ENCODE peak calls at places on chromosome 22, in ten cellular contexts. One of them, this sample, is unnamed.

GRCh38 chr22:39205344-39206021 is 39.3 kb downstream of the PDGFB start:
- DNase-seq in pancreas: no peak
- DNase-seq in left ventricle myocardium inferior: no peak
- DNase-seq in lower lobe of right lung: peak; percentile 21
- DNase-seq in heart left ventricle: no peak
- DNase-seq in foreskin keratinocyte: peak; percentile 48
- DNase-seq in heart right ventricle: no peak
- DNase-seq in IMR-90: peak; percentile 78
- DNase-seq in tibial artery: peak; percentile 47
- DNase-seq in right lobe of liver: no peak
- DNase-seq in this sample: no peak

GRCh38 chr22:29512031-29512430 is 32.0 kb downstream of the NEFH start:
- DNase-seq in IMR-90: no peak
- DNase-seq in left ventricle myocardium inferior: no peak
- DNase-seq in foreskin keratinocyte: no peak
- DNase-seq in pancreas: no peak
- DNase-seq in lower lobe of right lung: no peak
- DNase-seq in right lobe of liver: no peak
- DNase-seq in heart right ventricle: no peak
- DNase-seq in heart left ventricle: no peak
- DNase-seq in tibial artery: no peak
- DNase-seq in this sample: no peak

GRCh38 chr22:39236321-39237275 is 8.2 kb downstream of the PDGFB start:
- DNase-seq in lower lobe of right lung: peak; percentile 51
- DNase-seq in heart left ventricle: peak; percentile 79
- DNase-seq in right lobe of liver: no peak
- DNase-seq in IMR-90: no peak
- DNase-seq in pancreas: no peak
- DNase-seq in left ventricle myocardium inferior: peak; percentile 69
- DNase-seq in heart right ventricle: peak; percentile 69
- DNase-seq in tibial artery: no peak
- DNase-seq in foreskin keratinocyte: no peak
- DNase-seq in this sample: no peak

GRCh38 chr22:41822289-41823057 is 10.4 kb upstream of the SREBF2 start:
- DNase-seq in tibial artery: no peak
- DNase-seq in lower lobe of right lung: no peak
- DNase-seq in heart left ventricle: no peak
- DNase-seq in foreskin keratinocyte: peak; percentile 69
- DNase-seq in pancreas: no peak
- DNase-seq in heart right ventricle: no peak
- DNase-seq in left ventricle myocardium inferior: no peak
- DNase-seq in IMR-90: peak; percentile 82
- DNase-seq in right lobe of liver: no peak
- DNase-seq in this sample: no peak

GRCh38 chr22:27212617-27213177 is 555.3 kb downstream of the MIAT start:
- DNase-seq in foreskin keratinocyte: peak; percentile 66
- DNase-seq in right lobe of liver: no peak
- DNase-seq in heart left ventricle: no peak
- DNase-seq in left ventricle myocardium inferior: peak; percentile 33
- DNase-seq in lower lobe of right lung: no peak
- DNase-seq in tibial artery: peak; percentile 95
- DNase-seq in pancreas: peak; percentile 85
- DNase-seq in heart right ventricle: peak; percentile 16
- DNase-seq in IMR-90: peak; percentile 98
- DNase-seq in this sample: no peak

GRCh38 chr22:46537946-46538815 is 761 bp upstream of the CELSR1 start:
- DNase-seq in pancreas: no peak
- DNase-seq in lower lobe of right lung: no peak
- DNase-seq in right lobe of liver: no peak
- DNase-seq in tibial artery: no peak
- DNase-seq in foreskin keratinocyte: peak; percentile 46
- DNase-seq in heart left ventricle: no peak
- DNase-seq in IMR-90: peak; percentile 27
- DNase-seq in left ventricle myocardium inferior: peak; percentile 18
- DNase-seq in heart right ventricle: no peak
- DNase-seq in this sample: no peak

GRCh38 chr22:47084226-47084625 is 321.8 kb downstream of the TBC1D22A start:
- DNase-seq in tibial artery: peak; percentile 47
- DNase-seq in heart left ventricle: no peak
- DNase-seq in foreskin keratinocyte: no peak
- DNase-seq in left ventricle myocardium inferior: no peak
- DNase-seq in lower lobe of right lung: no peak
- DNase-seq in pancreas: no peak
- DNase-seq in IMR-90: no peak
- DNase-seq in heart right ventricle: no peak
- DNase-seq in right lobe of liver: no peak
- DNase-seq in this sample: no peak

GRCh38 chr22:21041937-21042336 is 3.8 kb upstream of the LRRC74B start:
- DNase-seq in heart left ventricle: no peak
- DNase-seq in foreskin keratinocyte: no peak
- DNase-seq in right lobe of liver: no peak
- DNase-seq in lower lobe of right lung: peak; percentile 17
- DNase-seq in IMR-90: peak; percentile 76
- DNase-seq in left ventricle myocardium inferior: no peak
- DNase-seq in heart right ventricle: no peak
- DNase-seq in tibial artery: no peak
- DNase-seq in pancreas: no peak
- DNase-seq in this sample: no peak

GRCh38 chr22:46697811-46698515 is 40.1 kb downstream of the CERK start:
- DNase-seq in lower lobe of right lung: no peak
- DNase-seq in left ventricle myocardium inferior: no peak
- DNase-seq in heart left ventricle: no peak
- DNase-seq in foreskin keratinocyte: no peak
- DNase-seq in heart right ventricle: no peak
- DNase-seq in right lobe of liver: no peak
- DNase-seq in IMR-90: no peak
- DNase-seq in pancreas: no peak
- DNase-seq in tibial artery: no peak
- DNase-seq in this sample: no peak

GRCh38 chr22:40028098-40028425 is 33.3 kb downstream of the FAM83F start:
- DNase-seq in heart right ventricle: no peak
- DNase-seq in left ventricle myocardium inferior: no peak
- DNase-seq in foreskin keratinocyte: no peak
- DNase-seq in heart left ventricle: no peak
- DNase-seq in right lobe of liver: no peak
- DNase-seq in IMR-90: no peak
- DNase-seq in tibial artery: peak; percentile 42
- DNase-seq in pancreas: no peak
- DNase-seq in lower lobe of right lung: no peak
- DNase-seq in this sample: no peak

GRCh38 chr22:39664485-39665200 is 94.1 kb downstream of the CACNA1I start:
- DNase-seq in lower lobe of right lung: no peak
- DNase-seq in tibial artery: no peak
- DNase-seq in heart left ventricle: no peak
- DNase-seq in IMR-90: no peak
- DNase-seq in heart right ventricle: no peak
- DNase-seq in right lobe of liver: no peak
- DNase-seq in pancreas: peak; percentile 23
- DNase-seq in left ventricle myocardium inferior: no peak
- DNase-seq in foreskin keratinocyte: no peak
- DNase-seq in this sample: no peak

DNA sequence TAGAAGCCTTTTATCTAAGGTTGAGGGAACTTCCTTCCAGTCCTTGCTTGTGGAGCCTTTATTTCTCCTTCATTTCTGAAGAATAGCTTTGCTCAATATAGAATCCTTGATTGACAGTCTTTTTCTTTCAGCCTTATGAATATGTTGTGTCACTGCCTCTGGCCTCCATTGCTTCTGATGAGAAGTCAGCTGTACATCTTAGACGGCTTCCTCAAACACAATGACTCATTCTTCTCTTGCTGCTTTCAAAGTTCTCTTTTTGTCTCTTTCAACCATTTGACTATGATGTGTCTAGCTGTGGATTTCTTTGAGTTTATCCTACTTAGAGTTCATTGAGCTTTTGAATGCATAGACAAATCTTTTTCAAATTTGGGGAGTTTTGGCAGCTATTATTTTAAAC is 893.2 kb downstream of the BRD1 start:
- DNase-seq in pancreas: no peak
- DNase-seq in heart left ventricle: no peak
- DNase-seq in right lobe of liver: no peak
- DNase-seq in tibial artery: no peak
- DNase-seq in foreskin keratinocyte: no peak
- DNase-seq in IMR-90: no peak
- DNase-seq in heart right ventricle: no peak
- DNase-seq in left ventricle myocardium inferior: no peak
- DNase-seq in lower lobe of right lung: no peak
- DNase-seq in this sample: no peak
- H3K27me3 ChIP-seq in pancreas: no peaks in the 10 kb centered on the region
- H3K27me3 ChIP-seq in heart left ventricle: peaks cover 5% of the 10 kb centered on the region
- H3K27me3 ChIP-seq in right lobe of liver: peaks cover 7% of the 10 kb centered on the region
- H3K27me3 ChIP-seq in tibial artery: no peaks in the 10 kb centered on the region
- H3K27me3 ChIP-seq in foreskin keratinocyte: no peaks in the 10 kb centered on the region
- H3K27me3 ChIP-seq in IMR-90: no peaks in the 10 kb centered on the region
- H3K27me3 ChIP-seq in heart right ventricle: peaks cover 23% of the 10 kb centered on the region
- H3K27me3 ChIP-seq in left ventricle myocardium inferior: peaks cover 44% of the 10 kb centered on the region
- H3K27me3 ChIP-seq in lower lobe of right lung: peaks cover 6% of the 10 kb centered on the region
- H3K27me3 ChIP-seq in this sample: no peaks in the 10 kb centered on the region

GRCh38 chr22:45413368-45414211 is at the start of the genes RIBC2 and SMC1B:
- DNase-seq in IMR-90: peak; percentile 57
- DNase-seq in right lobe of liver: peak; percentile 71
- DNase-seq in tibial artery: peak; percentile 76
- DNase-seq in foreskin keratinocyte: peak; percentile 25
- DNase-seq in pancreas: peak; percentile 83
- DNase-seq in heart right ventricle: peak; percentile 74
- DNase-seq in lower lobe of right lung: peak; percentile 85
- DNase-seq in left ventricle myocardium inferior: peak; percentile 75
- DNase-seq in heart left ventricle: peak; percentile 86
- DNase-seq in this sample: no peak
- TF ChIP-seq CTCF in IMR-90: no peak
- TF ChIP-seq CTCF in right lobe of liver: no peak
- TF ChIP-seq CTCF in tibial artery: no peak
- TF ChIP-seq CTCF in foreskin keratinocyte: no peak
- TF ChIP-seq CTCF in pancreas: no peak
- TF ChIP-seq CTCF in heart right ventricle: no peak
- TF ChIP-seq CTCF in lower lobe of right lung: no peak
- TF ChIP-seq CTCF in left ventricle myocardium inferior: no peak
- TF ChIP-seq CTCF in heart left ventricle: no peak
- TF ChIP-seq CTCF in this sample: no peak

DNA sequence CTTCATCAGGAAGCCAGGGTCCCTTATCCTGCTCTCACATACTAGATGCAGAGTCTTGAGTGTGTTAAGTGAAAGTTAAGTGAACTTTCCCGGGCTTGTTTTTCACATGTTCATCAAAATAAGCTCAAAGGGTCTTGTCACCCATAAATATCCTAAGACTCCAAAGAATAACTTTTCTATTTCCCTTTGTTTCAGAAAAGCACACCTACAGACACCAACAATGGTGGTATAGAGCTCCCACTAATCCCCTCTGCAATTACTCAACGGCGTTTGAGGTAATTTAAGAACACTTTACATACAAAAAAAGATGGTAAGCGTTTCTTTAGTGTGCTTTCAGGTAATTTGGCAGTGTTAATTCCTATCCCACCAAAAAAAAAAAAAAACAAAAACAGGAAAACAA is 2.5 kb downstream of the PRR14L start:
- DNase-seq in heart right ventricle: no peak
- DNase-seq in IMR-90: no peak
- DNase-seq in lower lobe of right lung: no peak
- DNase-seq in heart left ventricle: no peak
- DNase-seq in left ventricle myocardium inferior: no peak
- DNase-seq in foreskin keratinocyte: no peak
- DNase-seq in pancreas: no peak
- DNase-seq in right lobe of liver: no peak
- DNase-seq in tibial artery: no peak
- DNase-seq in this sample: no peak
- H3K4me1 ChIP-seq in heart right ventricle: peaks cover 27% of the 10 kb centered on the region
- H3K4me1 ChIP-seq in IMR-90: peaks cover 2% of the 10 kb centered on the region
- H3K4me1 ChIP-seq in lower lobe of right lung: peaks cover 23% of the 10 kb centered on the region
- H3K4me1 ChIP-seq in heart left ventricle: no peaks in the 10 kb centered on the region
- H3K4me1 ChIP-seq in left ventricle myocardium inferior: peaks cover 41% of the 10 kb centered on the region
- H3K4me1 ChIP-seq in foreskin keratinocyte: peaks cover 15% of the 10 kb centered on the region
- H3K4me1 ChIP-seq in pancreas: peaks cover 17% of the 10 kb centered on the region
- H3K4me1 ChIP-seq in right lobe of liver: peaks cover 21% of the 10 kb centered on the region
- H3K4me1 ChIP-seq in tibial artery: no peaks in the 10 kb centered on the region
- H3K4me1 ChIP-seq in this sample: peaks cover 33% of the 10 kb centered on the region

GRCh38 chr22:22616636-22617035 is 27.8 kb upstream of the GGTLC2 start:
- DNase-seq in lower lobe of right lung: no peak
- DNase-seq in foreskin keratinocyte: peak; percentile 35
- DNase-seq in pancreas: no peak
- DNase-seq in left ventricle myocardium inferior: no peak
- DNase-seq in right lobe of liver: no peak
- DNase-seq in tibial artery: no peak
- DNase-seq in heart left ventricle: no peak
- DNase-seq in IMR-90: no peak
- DNase-seq in heart right ventricle: no peak
- DNase-seq in this sample: no peak

GRCh38 chr22:22618923-22619322 is 25.5 kb upstream of the GGTLC2 start:
- DNase-seq in foreskin keratinocyte: no peak
- DNase-seq in heart right ventricle: no peak
- DNase-seq in tibial artery: no peak
- DNase-seq in right lobe of liver: no peak
- DNase-seq in left ventricle myocardium inferior: no peak
- DNase-seq in IMR-90: no peak
- DNase-seq in heart left ventricle: no peak
- DNase-seq in lower lobe of right lung: no peak
- DNase-seq in pancreas: no peak
- DNase-seq in this sample: no peak

GRCh38 chr22:22614065-22614464 is 30.3 kb upstream of the GGTLC2 start:
- DNase-seq in heart right ventricle: no peak
- DNase-seq in IMR-90: no peak
- DNase-seq in right lobe of liver: no peak
- DNase-seq in pancreas: no peak
- DNase-seq in foreskin keratinocyte: no peak
- DNase-seq in tibial artery: no peak
- DNase-seq in lower lobe of right lung: no peak
- DNase-seq in heart left ventricle: no peak
- DNase-seq in left ventricle myocardium inferior: no peak
- DNase-seq in this sample: no peak

GRCh38 chr22:22618448-22618847 is 26.0 kb upstream of the GGTLC2 start:
- DNase-seq in heart right ventricle: no peak
- DNase-seq in foreskin keratinocyte: no peak
- DNase-seq in lower lobe of right lung: no peak
- DNase-seq in tibial artery: no peak
- DNase-seq in pancreas: no peak
- DNase-seq in right lobe of liver: no peak
- DNase-seq in IMR-90: no peak
- DNase-seq in heart left ventricle: no peak
- DNase-seq in left ventricle myocardium inferior: no peak
- DNase-seq in this sample: no peak

DNA sequence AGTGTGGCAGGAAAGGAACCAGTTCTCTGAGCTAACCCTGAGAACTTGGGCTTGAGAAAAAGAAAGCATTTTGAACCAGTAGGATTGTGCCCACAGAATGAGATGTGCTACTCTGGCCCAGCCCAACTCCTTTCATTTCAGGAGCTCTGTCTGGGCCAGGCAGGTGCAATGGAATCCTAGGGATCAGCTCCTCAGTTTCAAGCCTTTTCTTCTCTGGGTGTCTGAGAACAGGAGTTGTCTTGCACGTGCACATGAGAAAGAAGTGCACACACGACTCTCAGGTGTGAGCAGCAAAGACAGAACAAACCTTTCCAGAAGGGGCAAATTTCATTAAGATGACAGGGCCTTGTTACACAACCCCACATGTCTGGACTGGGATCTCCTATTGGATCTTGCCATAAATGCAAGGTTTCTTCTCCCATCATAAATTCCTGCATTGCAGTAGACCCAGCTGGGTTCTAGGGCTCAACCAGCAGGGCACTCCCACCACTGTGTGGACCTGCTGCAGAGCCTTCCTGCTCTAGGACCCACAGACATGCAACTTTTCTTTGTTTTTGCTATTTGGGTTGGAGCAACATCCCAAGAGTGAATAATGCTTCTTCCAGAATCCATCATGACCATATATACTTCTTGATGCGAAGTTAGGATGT is 24.5 kb upstream of the GGTLC2 start:
- DNase-seq in lower lobe of right lung: no peak
- DNase-seq in tibial artery: no peak
- DNase-seq in pancreas: no peak
- DNase-seq in heart right ventricle: no peak
- DNase-seq in IMR-90: no peak
- DNase-seq in heart left ventricle: no peak
- DNase-seq in left ventricle myocardium inferior: no peak
- DNase-seq in foreskin keratinocyte: no peak
- DNase-seq in right lobe of liver: no peak
- DNase-seq in this sample: no peak
- H3K27me3 ChIP-seq in lower lobe of right lung: peaks cover 4% of the 10 kb centered on the region
- H3K27me3 ChIP-seq in tibial artery: peaks cover 10% of the 10 kb centered on the region
- H3K27me3 ChIP-seq in pancreas: no peaks in the 10 kb centered on the region
- H3K27me3 ChIP-seq in heart right ventricle: peaks cover 19% of the 10 kb centered on the region
- H3K27me3 ChIP-seq in IMR-90: peaks cover 27% of the 10 kb centered on the region
- H3K27me3 ChIP-seq in heart left ventricle: peaks cover 6% of the 10 kb centered on the region
- H3K27me3 ChIP-seq in left ventricle myocardium inferior: peaks cover 39% of the 10 kb centered on the region
- H3K27me3 ChIP-seq in foreskin keratinocyte: peaks cover 9% of the 10 kb centered on the region
- H3K27me3 ChIP-seq in right lobe of liver: no peaks in the 10 kb centered on the region
- H3K27me3 ChIP-seq in this sample: no peaks in the 10 kb centered on the region